ENCODE peak calls at places on chromosome 10, in four cellular contexts. One of them, this sample, is unnamed. For H3K4me1, the result is how much of the 10 kb centered on the place peaks cover.

GRCh38 chr10:109247819-109248218 is 675.5 kb downstream of the XPNPEP1 start:
- DNase-seq in heart left ventricle: no peak
- DNase-seq in astrocyte: no peak
- DNase-seq in adrenal gland: no peak
- DNase-seq in this sample: no peak

GRCh38 chr10:34999532-34999931 is 90.6 kb downstream of the CUL2 start:
- DNase-seq in heart left ventricle: no peak
- DNase-seq in astrocyte: no peak
- DNase-seq in adrenal gland: no peak
- DNase-seq in this sample: no peak

GRCh38 chr10:34689053-34689452 is 126.0 kb downstream of the PARD3 start:
- DNase-seq in heart left ventricle: no peak
- DNase-seq in astrocyte: peak
- DNase-seq in adrenal gland: peak
- DNase-seq in this sample: no peak

GRCh38 chr10:5905854-5906507 is 15.9 kb downstream of the FBH1 start:
- DNase-seq in heart left ventricle: peak
- DNase-seq in astrocyte: no peak
- DNase-seq in adrenal gland: peak
- DNase-seq in this sample: no peak

GRCh38 chr10:60172363-60172990 is 217.2 kb downstream of the ANK3 start:
- DNase-seq in heart left ventricle: no peak
- DNase-seq in astrocyte: no peak
- DNase-seq in adrenal gland: no peak
- DNase-seq in this sample: no peak

GRCh38 chr10:509361-510102 is 179.9 kb downstream of the DIP2C start:
- DNase-seq in heart left ventricle: no peak
- DNase-seq in astrocyte: no peak
- DNase-seq in adrenal gland: peak
- DNase-seq in this sample: no peak

GRCh38 chr10:53140516-53140915 is 367.9 kb upstream of the MBL2 start:
- DNase-seq in heart left ventricle: no peak
- DNase-seq in astrocyte: peak
- DNase-seq in adrenal gland: no peak
- DNase-seq in this sample: no peak

GRCh38 chr10:58399410-58399809 is 14.2 kb downstream of the TFAM start:
- DNase-seq in heart left ventricle: no peak
- DNase-seq in astrocyte: peak
- DNase-seq in adrenal gland: no peak
- DNase-seq in this sample: no peak

GRCh38 chr10:19921300-19922140 is 105.3 kb downstream of the PLXDC2 start:
- DNase-seq in heart left ventricle: no peak
- DNase-seq in astrocyte: peak
- DNase-seq in adrenal gland: no peak
- DNase-seq in this sample: no peak

GRCh38 chr10:124906551-124907001 is 35.3 kb upstream of the ZRANB1 start:
- DNase-seq in heart left ventricle: no peak
- DNase-seq in astrocyte: peak
- DNase-seq in adrenal gland: no peak
- DNase-seq in this sample: no peak

GRCh38 chr10:30917790-30918189 is 113.9 kb downstream of the ZNF438 start:
- DNase-seq in heart left ventricle: no peak
- DNase-seq in astrocyte: no peak
- DNase-seq in adrenal gland: no peak
- DNase-seq in this sample: no peak

GRCh38 chr10:103140469-103140868 is 52.6 kb downstream of the NT5C2 start:
- DNase-seq in heart left ventricle: no peak
- DNase-seq in astrocyte: no peak
- DNase-seq in adrenal gland: no peak
- DNase-seq in this sample: no peak

GRCh38 chr10:86632009-86632800 is 22.1 kb upstream of the OPN4 start:
- DNase-seq in heart left ventricle: peak
- DNase-seq in astrocyte: no peak
- DNase-seq in adrenal gland: no peak
- DNase-seq in this sample: no peak

GRCh38 chr10:80472234-80473095 is 18.4 kb downstream of the TSPAN14 start:
- DNase-seq in heart left ventricle: no peak
- DNase-seq in astrocyte: peak
- DNase-seq in adrenal gland: no peak
- DNase-seq in this sample: no peak

GRCh38 chr10:110426294-110427153 is 71.2 kb upstream of the DUSP5 start:
- DNase-seq in heart left ventricle: no peak
- DNase-seq in astrocyte: peak
- DNase-seq in adrenal gland: no peak
- DNase-seq in this sample: no peak

GRCh38 chr10:2914741-2915140 is 152.6 kb upstream of the PFKP start:
- DNase-seq in heart left ventricle: no peak
- DNase-seq in astrocyte: no peak
- DNase-seq in adrenal gland: no peak
- DNase-seq in this sample: no peak

GRCh38 chr10:14648042-14648765 is 126.5 kb downstream of the FAM107B start:
- DNase-seq in heart left ventricle: peak
- DNase-seq in astrocyte: peak
- DNase-seq in adrenal gland: peak
- DNase-seq in this sample: peak

GRCh38 chr10:97553575-97554100 is 18.9 kb upstream of the ANKRD2 start:
- DNase-seq in heart left ventricle: peak
- DNase-seq in astrocyte: peak
- DNase-seq in adrenal gland: peak
- DNase-seq in this sample: peak

GRCh38 chr10:93876391-93876790 is 17.4 kb upstream of the SLC35G1 start:
- DNase-seq in heart left ventricle: no peak
- DNase-seq in astrocyte: peak
- DNase-seq in adrenal gland: no peak
- DNase-seq in this sample: no peak

GRCh38 chr10:20933705-20934104 is 36.6 kb upstream of the NEBL start:
- DNase-seq in heart left ventricle: no peak
- DNase-seq in astrocyte: no peak
- DNase-seq in adrenal gland: no peak
- DNase-seq in this sample: no peak

GRCh38 chr10:51188013-51188412 is 113.7 kb downstream of the PRKG1 start:
- DNase-seq in heart left ventricle: no peak
- DNase-seq in astrocyte: no peak
- DNase-seq in adrenal gland: no peak
- DNase-seq in this sample: no peak

GRCh38 chr10:32349199-32349585 is 2.2 kb upstream of the EPC1 start:
- DNase-seq in heart left ventricle: no peak
- DNase-seq in astrocyte: no peak
- DNase-seq in adrenal gland: no peak
- DNase-seq in this sample: no peak

GRCh38 chr10:32347363-32347735 is 391 bp upstream of the EPC1 start:
- DNase-seq in heart left ventricle: no peak
- DNase-seq in astrocyte: no peak
- DNase-seq in adrenal gland: no peak
- DNase-seq in this sample: no peak

GRCh38 chr10:32348297-32349198 is 1.6 kb upstream of the EPC1 start:
- DNase-seq in heart left ventricle: no peak
- DNase-seq in astrocyte: no peak
- DNase-seq in adrenal gland: no peak
- DNase-seq in this sample: no peak

GRCh38 chr10:32349968-32350738 is 3.2 kb upstream of the EPC1 start:
- DNase-seq in heart left ventricle: no peak
- DNase-seq in astrocyte: peak
- DNase-seq in adrenal gland: no peak
- DNase-seq in this sample: no peak

GRCh38 chr10:32350811-32351342 is 3.9 kb upstream of the EPC1 start:
- DNase-seq in heart left ventricle: no peak
- DNase-seq in astrocyte: no peak
- DNase-seq in adrenal gland: no peak
- DNase-seq in this sample: no peak
- H3K4me1 ChIP-seq in heart left ventricle: under half
- H3K4me1 ChIP-seq in astrocyte: under half
- H3K4me1 ChIP-seq in adrenal gland: under half
- H3K4me1 ChIP-seq in this sample: under half

GRCh38 chr10:61642073-61642637 is 20.6 kb upstream of the CABCOCO1 start:
- DNase-seq in heart left ventricle: no peak
- DNase-seq in astrocyte: peak
- DNase-seq in adrenal gland: no peak
- DNase-seq in this sample: no peak
- H3K27ac ChIP-seq in heart left ventricle: no peak
- H3K27ac ChIP-seq in astrocyte: peak
- H3K27ac ChIP-seq in adrenal gland: no peak
- H3K27ac ChIP-seq in this sample: no peak

GRCh38 chr10:91103384-91104184 is 116.9 kb upstream of the PCGF5 start:
- DNase-seq in heart left ventricle: no peak
- DNase-seq in astrocyte: no peak
- DNase-seq in adrenal gland: no peak
- DNase-seq in this sample: no peak

GRCh38 chr10:91108820-91109219 is 111.6 kb upstream of the PCGF5 start:
- DNase-seq in heart left ventricle: no peak
- DNase-seq in astrocyte: no peak
- DNase-seq in adrenal gland: no peak
- DNase-seq in this sample: no peak

GRCh38 chr10:91105269-91105668 is 115.2 kb upstream of the PCGF5 start:
- DNase-seq in heart left ventricle: no peak
- DNase-seq in astrocyte: no peak
- DNase-seq in adrenal gland: no peak
- DNase-seq in this sample: no peak

DNA sequence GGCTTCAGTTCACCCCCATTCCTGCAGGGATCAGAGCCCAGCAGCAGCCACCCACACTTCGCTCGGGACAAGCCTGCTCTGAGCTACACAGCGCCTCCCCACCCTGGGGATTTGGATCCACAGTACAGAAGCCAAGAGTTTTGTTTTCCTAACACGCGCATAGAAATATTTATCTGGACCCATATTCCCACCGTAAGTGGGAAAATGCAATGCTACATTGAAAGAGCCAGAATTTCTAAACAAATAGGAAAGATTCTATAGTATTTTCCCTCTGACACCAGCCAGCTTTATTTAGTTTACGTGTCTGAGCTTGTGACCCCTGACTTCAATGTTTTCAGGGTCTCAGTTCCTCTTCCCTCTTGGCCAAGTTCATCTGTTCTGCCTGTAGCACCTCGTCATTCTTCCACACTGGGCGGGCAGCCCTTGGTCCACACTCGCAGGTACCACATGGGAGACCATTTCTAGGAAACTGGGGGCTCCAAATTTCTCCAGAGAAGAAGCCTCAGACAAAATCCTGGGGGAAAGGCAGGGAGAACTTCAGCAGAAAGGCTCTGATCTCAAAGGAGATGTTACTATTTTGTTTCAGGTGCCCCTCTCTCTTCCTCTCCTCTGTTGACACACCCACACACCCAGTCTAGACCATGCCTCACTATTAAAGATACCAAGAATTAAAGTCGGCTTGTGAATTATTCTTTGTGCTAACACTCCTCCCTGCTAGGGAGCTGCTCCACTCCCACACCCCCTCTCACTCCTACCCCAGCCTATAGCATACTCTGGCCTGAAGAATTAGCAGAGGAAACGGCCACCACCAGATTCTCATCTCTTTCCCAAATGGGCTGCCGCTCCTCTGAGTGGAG is 116.0 kb upstream of the PCGF5 start:
- DNase-seq in heart left ventricle: no peak
- DNase-seq in astrocyte: no peak
- DNase-seq in adrenal gland: no peak
- DNase-seq in this sample: no peak
- TF ChIP-seq CTCF in heart left ventricle: no peak
- TF ChIP-seq CTCF in astrocyte: no peak
- TF ChIP-seq CTCF in adrenal gland: no peak
- TF ChIP-seq CTCF in this sample: no peak

DNA sequence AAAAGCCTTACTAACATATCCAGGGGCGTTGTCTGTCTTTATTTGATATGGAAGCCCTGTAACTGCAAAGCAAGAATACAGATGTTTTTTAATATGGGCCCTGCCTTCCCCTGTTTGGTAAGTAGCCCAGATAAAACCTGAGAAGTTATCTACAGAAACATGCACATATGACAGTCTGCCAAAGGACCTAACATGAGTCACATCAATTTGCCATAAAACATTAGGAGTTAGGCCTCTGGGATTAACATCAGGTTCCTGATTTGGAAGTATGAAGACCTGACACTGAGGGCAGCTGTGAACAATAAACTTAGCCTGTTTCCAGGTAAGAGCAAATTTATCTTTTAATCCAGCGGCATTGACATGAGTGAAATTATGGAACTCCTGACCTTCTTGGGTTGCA is 1588.8 kb downstream of the REEP3 start:
- DNase-seq in heart left ventricle: no peak
- DNase-seq in astrocyte: no peak
- DNase-seq in adrenal gland: no peak
- DNase-seq in this sample: no peak
- H3K4me1 ChIP-seq in heart left ventricle: under half
- H3K4me1 ChIP-seq in astrocyte: under half
- H3K4me1 ChIP-seq in adrenal gland: under half
- H3K4me1 ChIP-seq in this sample: under half

DNA sequence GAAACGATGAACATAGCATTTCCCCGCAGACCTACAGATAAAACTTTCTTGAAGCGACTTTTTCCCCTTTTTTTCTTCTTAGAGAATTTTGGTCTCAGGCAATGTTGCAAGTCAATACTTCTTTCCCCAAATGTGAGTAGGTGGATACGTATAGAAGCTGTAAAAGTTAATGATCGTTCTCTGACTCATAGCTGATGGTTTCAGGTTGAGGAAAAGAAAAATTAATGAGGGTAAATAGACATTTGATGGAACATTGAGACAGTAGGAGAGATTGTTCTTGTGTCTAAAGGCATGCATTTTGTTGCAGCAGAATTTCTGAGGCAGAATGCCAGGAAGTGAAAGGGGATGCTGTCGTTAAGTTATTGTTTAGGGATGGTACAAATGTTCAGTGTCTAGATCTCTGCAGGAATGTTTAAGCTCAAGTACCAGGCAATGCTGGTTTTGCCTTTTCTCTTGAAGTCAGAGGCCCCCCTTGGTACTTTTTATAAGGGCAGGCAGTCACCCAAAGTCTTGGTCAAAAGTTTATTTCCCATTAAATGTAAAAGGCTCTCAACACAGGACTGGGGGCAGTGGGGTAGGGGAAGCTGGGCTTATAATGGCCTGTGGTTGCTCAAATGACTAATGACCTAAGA is 9.3 kb downstream of the TCF7L2 start:
- DNase-seq in heart left ventricle: no peak
- DNase-seq in astrocyte: peak
- DNase-seq in adrenal gland: no peak
- DNase-seq in this sample: no peak
- H3K27ac ChIP-seq in heart left ventricle: no peak
- H3K27ac ChIP-seq in astrocyte: peak
- H3K27ac ChIP-seq in adrenal gland: no peak
- H3K27ac ChIP-seq in this sample: no peak

This sample was measured in lung.